ENCODE peak calls at places on chromosomes 11 and 22, in eight cellular contexts. I, J, K, Z, O, X, V and P are unnamed samples.

GRCh38 chr11:61529537-61530225 is 21.1 kb downstream of the LRRC10B start:
- DNase-seq in J (no peak), K (no peak), V (no peak), O (no peak), I (no peak), Z (no peak), X (no peak), P (no peak)

GRCh38 chr11:59857444-59858434 is 8.5 kb downstream of the TCN1 start:
- DNase-seq in I (no peak), O (no peak), Z (peak), K (peak), J (no peak), V (peak), X (peak), P (peak)

GRCh38 chr22:30310881-30311771 is 15.6 kb downstream of the TBC1D10A start:
- DNase-seq in Z (no peak), K (no peak), V (peak), J (no peak), I (peak), X (no peak), O (no peak), P (no peak)

GRCh38 chr11:130163346-130164220 is 4.0 kb downstream of the ST14 start:
- DNase-seq in O (no peak), Z (no peak), J (no peak), X (no peak), K (peak), I (no peak), V (no peak), P (peak)

GRCh38 chr22:40534379-40535188 is 101.9 kb downstream of the MRTFA start:
- DNase-seq in O (no peak), Z (no peak), X (peak), V (peak), K (no peak), I (no peak), J (no peak), P (no peak)

GRCh38 chr11:1476946-1477736 is 9.4 kb downstream of the MOB2 start:
- DNase-seq in X (no peak), O (no peak), I (no peak), J (no peak), V (no peak), K (no peak), Z (no peak), P (no peak)

GRCh38 chr11:67274768-67275605 is 8.7 kb downstream of the GRK2 start:
- DNase-seq in X (no peak), J (no peak), O (no peak), Z (no peak), I (peak), K (no peak), V (no peak), P (no peak)

GRCh38 chr11:2534131-2534956 is 89.5 kb downstream of the KCNQ1 start:
- DNase-seq in K (no peak), V (peak), I (peak), X (peak), J (no peak), Z (no peak), O (no peak), P (no peak)

GRCh38 chr11:47502767-47503166 is 50.2 kb downstream of the CELF1 start:
- DNase-seq in J (no peak), X (no peak), K (no peak), I (no peak), V (no peak), O (no peak), Z (no peak), P (no peak)

GRCh38 chr11:58444285-58444684 is 2.2 kb upstream of the OR5B12 start:
- DNase-seq in K (no peak), O (no peak), Z (no peak), X (no peak), V (no peak), J (no peak), I (no peak), P (no peak)